ENCODE peak calls at places on chromosomes 3 and 15, in seven cellular contexts. R is heart left ventricle, S is esophagus muscularis mucosa, B is transverse colon, G is K562, F is ovary, W is right lobe of liver. A is an unnamed sample.

GRCh38 chr3:117165611-117166051 is 456.1 kb downstream of the TUSC7 start:
- DNase-seq in B (no peak), W (no peak), F (no peak), G (no peak), S (no peak), R (no peak), A (no peak)

GRCh38 chr3:50503504-50503903 is at the start of gene CACNA2D2:
- DNase-seq in S (no peak), B (peak; percentile 63), R (peak; percentile 67), G (peak; percentile 72), W (peak; percentile 60), F (peak; percentile 87), A (no peak)

GRCh38 chr15:31325432-31325975 is 1.1 kb upstream of the KLF13 start:
- DNase-seq in S (peak; percentile 93), B (peak; percentile 77), R (peak; percentile 89), G (peak; percentile 28), W (peak; percentile 76), F (peak; percentile 90), A (no peak)

GRCh38 chr3:132283440-132283839 is 33.8 kb upstream of the ACP3 start:
- DNase-seq in B (no peak), F (no peak), S (peak; percentile 89), R (no peak), G (no peak), W (no peak), A (no peak)

GRCh38 chr3:188046561-188047213 is 107.3 kb upstream of the LPP start:
- DNase-seq in F (no peak), R (no peak), B (no peak), W (no peak), S (no peak), G (no peak), A (no peak)

GRCh38 chr3:30112904-30113484 is 493.4 kb upstream of the TGFBR2 start:
- DNase-seq in G (no peak), B (no peak), F (no peak), S (no peak), W (no peak), R (no peak), A (no peak)

GRCh38 chr3:129837057-129837631 is 56.4 kb downstream of the TMCC1 start:
- DNase-seq in G (no peak), W (no peak), R (no peak), F (no peak), S (no peak), B (no peak), A (no peak)

GRCh38 chr3:194370753-194371152 is 1.2 kb upstream of the LRRC15 start:
- DNase-seq in G (no peak), F (no peak), B (no peak), W (no peak), R (no peak), S (no peak), A (no peak)

GRCh38 chr3:10988991-10989484 is 3.5 kb upstream of the SLC6A1 start:
- DNase-seq in F (no peak), W (no peak), G (no peak), R (no peak), S (no peak), B (no peak), A (no peak)

GRCh38 chr3:188531210-188531609 is 377.3 kb downstream of the LPP start:
- DNase-seq in F (no peak), B (no peak), W (no peak), G (no peak), S (no peak), R (no peak), A (no peak)

GRCh38 chr3:105828703-105829102 is 40.1 kb downstream of the CBLB start:
- DNase-seq in R (no peak), F (no peak), W (no peak), G (no peak), B (no peak), S (no peak), A (no peak)

GRCh38 chr15:83206971-83207621 is 527 bp downstream of the HDGFL3 start:
- DNase-seq in F (peak; percentile 75), B (peak; percentile 19), S (no peak), W (no peak), R (peak; percentile 46), G (peak; percentile 54), A (no peak)

GRCh38 chr3:50345586-50345985 is at the start of gene ZMYND10:
- DNase-seq in W (peak; percentile 76), S (no peak), R (peak; percentile 73), B (peak; percentile 78), F (peak; percentile 80), G (peak; percentile 78), A (no peak)

GRCh38 chr3:23810342-23811116 is 4.8 kb downstream of the UBE2E1 start:
- DNase-seq in S (no peak), F (peak; percentile 78), B (peak; percentile 66), R (peak; percentile 44), G (peak; percentile 32), W (peak; percentile 64), A (no peak)

GRCh38 chr3:43055806-43056770 is 49.8 kb downstream of the POMGNT2 start:
- DNase-seq in W (no peak), B (no peak), R (no peak), G (no peak), S (peak; percentile 82), F (no peak), A (no peak)

DNA sequence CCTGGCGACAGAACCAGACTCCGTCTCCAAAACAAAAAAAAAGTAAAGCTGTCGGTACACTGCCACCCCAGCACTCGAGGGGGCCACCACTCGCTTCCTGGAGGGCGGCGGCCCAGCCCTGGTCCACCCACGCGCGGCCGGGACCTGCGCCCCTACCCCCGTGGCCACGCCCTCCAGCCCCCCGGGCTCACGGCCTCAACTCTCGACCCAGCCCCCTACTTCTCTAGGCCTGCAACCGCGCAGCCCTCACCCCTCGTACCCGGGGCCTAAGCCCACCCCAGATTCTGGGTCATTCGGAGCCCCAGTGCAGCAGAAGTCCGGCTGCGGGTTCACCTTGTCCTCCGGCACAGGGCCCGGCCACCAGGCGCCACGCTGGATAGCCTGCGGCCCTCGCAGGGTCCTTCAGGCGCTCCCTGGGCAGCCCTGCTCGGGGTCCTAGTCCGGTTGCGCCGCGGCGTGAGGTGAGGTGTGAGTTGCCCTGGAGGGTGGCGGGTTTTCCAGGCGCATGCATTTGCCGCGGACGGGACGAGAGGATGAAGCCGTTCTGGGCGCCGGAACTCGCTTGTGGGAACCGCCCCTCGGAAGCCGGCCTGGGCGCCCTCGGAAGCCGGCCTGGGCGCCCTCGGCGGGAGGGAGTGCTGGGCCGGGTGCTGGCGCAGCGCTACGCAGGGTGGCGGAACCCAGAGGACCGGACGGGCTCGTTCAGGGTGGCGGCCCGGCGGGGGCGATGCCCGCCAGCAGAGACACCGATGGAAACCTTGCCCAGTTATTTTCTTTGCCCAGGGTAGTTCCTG is 32.2 kb downstream of the SPINK8 start:
- DNase-seq in G (peak; percentile 89), B (peak; percentile 95), F (peak; percentile 96), S (peak; percentile 96), R (peak; percentile 93), W (peak; percentile 94), A (peak; percentile 54)
- TF ChIP-seq CTCF in G (no peak), B (peak; percentile 17), F (no peak), S (no peak), R (no peak), W (no peak), A (no peak)

GRCh38 chr15:41945221-41945620 is 27.1 kb downstream of the EHD4 start:
- DNase-seq in F (no peak), S (no peak), W (peak; percentile 40), R (no peak), G (no peak), B (no peak), A (no peak)
- H3K4me1 ChIP-seq in F (peaks cover 11% of the 10 kb centered on the region), S (peaks cover 50% of the 10 kb centered on the region), W (no peaks in the 10 kb centered on the region), R (peaks cover 88% of the 10 kb centered on the region), G (no peaks in the 10 kb centered on the region), B (peaks cover 18% of the 10 kb centered on the region), A (peaks cover 2% of the 10 kb centered on the region)

GRCh38 chr3:9932535-9932842 is 1.1 kb upstream of the CRELD1 start:
- DNase-seq in F (no peak), G (no peak), W (no peak), S (no peak), R (no peak), B (no peak), A (no peak)
- TF ChIP-seq POLR2A in F (no peak), G (no peak), W (no peak), S (no peak), R (no peak), B (no peak), A (no peak)

GRCh38 chr3:196195664-196196255 is 15.4 kb downstream of the ZDHHC19 start:
- DNase-seq in G (no peak), B (no peak), S (no peak), R (no peak), F (no peak), W (no peak), A (no peak)

GRCh38 chr3:196202516-196202970 is 8.7 kb downstream of the ZDHHC19 start:
- DNase-seq in F (peak; percentile 66), W (no peak), G (no peak), B (peak; percentile 49), S (no peak), R (no peak), A (no peak)

GRCh38 chr3:196198081-196198675 is 13.0 kb downstream of the ZDHHC19 start:
- DNase-seq in F (no peak), G (no peak), W (no peak), S (no peak), B (no peak), R (no peak), A (no peak)

GRCh38 chr3:196197524-196197923 is 13.7 kb downstream of the ZDHHC19 start:
- DNase-seq in F (no peak), R (no peak), S (no peak), B (no peak), G (no peak), W (no peak), A (no peak)

GRCh38 chr3:196198771-196199753 is 12.1 kb downstream of the ZDHHC19 start:
- DNase-seq in S (no peak), G (no peak), R (no peak), B (no peak), W (no peak), F (peak; percentile 60), A (no peak)
- TF ChIP-seq CTCF in S (no peak), G (peak; percentile 45), R (no peak), B (no peak), W (peak; percentile 19), F (no peak), A (peak; percentile 19)

DNA sequence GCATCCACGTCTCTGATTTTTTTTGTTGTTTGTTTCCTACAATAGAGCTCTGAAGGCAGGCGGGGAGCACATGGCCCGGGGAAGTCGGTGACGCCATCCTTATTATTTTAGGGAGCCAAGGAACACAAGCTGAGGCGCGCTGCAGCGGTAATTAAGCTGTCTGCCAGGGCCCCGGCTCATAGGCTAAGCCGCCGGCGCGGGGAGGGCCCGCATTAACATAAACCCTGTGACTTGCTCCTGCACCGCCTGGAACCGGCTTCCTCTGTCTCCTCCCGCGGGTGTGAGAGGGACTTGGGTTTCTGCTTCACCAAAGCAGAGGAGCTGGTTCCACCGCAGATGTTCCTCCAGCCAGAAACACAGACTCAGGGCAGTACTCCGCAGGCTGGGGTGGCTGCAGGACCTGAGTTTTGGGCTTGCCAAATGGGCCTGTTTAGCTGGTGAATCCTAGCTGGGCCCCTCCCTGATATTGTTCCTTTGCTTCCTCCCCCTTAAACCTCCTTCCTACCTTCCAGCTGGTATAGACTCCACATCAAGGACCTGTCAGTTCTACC is 25.3 kb downstream of the ANP32A start:
- DNase-seq in B (peak; percentile 90), S (peak; percentile 94), F (peak; percentile 77), R (peak; percentile 92), W (peak; percentile 83), G (no peak), A (peak; percentile 57)
- H3K4me1 ChIP-seq in B (peaks cover 84% of the 10 kb centered on the region), S (peaks cover 99% of the 10 kb centered on the region), F (peaks cover 14% of the 10 kb centered on the region), R (peaks cover 98% of the 10 kb centered on the region), W (peaks cover 48% of the 10 kb centered on the region), G (peaks cover 14% of the 10 kb centered on the region), A (peaks cover 67% of the 10 kb centered on the region)

A was measured in esophagus squamous epithelium.